ENCODE peak calls at places on chromosomes 3 and 15, in five cellular contexts. W is T-helper 2 cell; J is posterior cingulate gyrus; Z is activated T-cell treated with anti-CD3 and anti-CD28 coated beads, Interleukin-2, amount 50 U/mL, for 72 hours; N is fibroblast of lung. R is an unnamed sample.

GRCh38 chr15:93152951-93153350 is 63.9 kb upstream of the RGMA start:
- DNase-seq in N (no peak), Z (no peak), W (no peak), J (peak), R (peak)

GRCh38 chr3:141575879-141576743 is 89.3 kb downstream of the RASA2 start:
- DNase-seq in J (no peak), Z (no peak), N (peak), W (no peak), R (no peak)

GRCh38 chr15:66714543-66714981 is 12.5 kb downstream of the SMAD6 start:
- DNase-seq in J (peak), W (no peak), N (peak), Z (no peak), R (no peak)

GRCh38 chr3:127085576-127085975 is 102.7 kb downstream of the PLXNA1 start:
- DNase-seq in N (no peak), W (no peak), J (peak), Z (no peak), R (no peak)

GRCh38 chr3:179615458-179616173 is 11.0 kb downstream of the NDUFB5 start:
- DNase-seq in Z (no peak), N (peak), W (no peak), J (no peak), R (no peak)

GRCh38 chr3:171770689-171771620 is 39.3 kb downstream of the PLD1 start:
- DNase-seq in N (peak), Z (no peak), W (no peak), J (no peak), R (no peak)

GRCh38 chr3:16508591-16508995 is 4.9 kb downstream of the RFTN1 start:
- DNase-seq in Z (peak), W (no peak), J (no peak), N (peak), R (no peak)

GRCh38 chr3:43073116-43073835 is 32.6 kb downstream of the POMGNT2 start:
- DNase-seq in W (no peak), J (no peak), Z (no peak), N (no peak), R (no peak)

GRCh38 chr15:70647396-70647795 is 116.0 kb downstream of the UACA start:
- DNase-seq in N (no peak), W (no peak), J (no peak), Z (no peak), R (no peak)

GRCh38 chr3:57758686-57759085 is 2.6 kb downstream of the SLMAP start:
- DNase-seq in N (peak), Z (no peak), J (no peak), W (no peak), R (no peak)

GRCh38 chr3:71902258-71903128 is 117.5 kb upstream of the PROK2 start:
- DNase-seq in Z (no peak), J (no peak), N (no peak), W (no peak), R (no peak)

GRCh38 chr3:168096210-168096795 is 579 bp upstream of the GOLIM4 start:
- DNase-seq in N (peak), J (peak), W (no peak), Z (peak), R (peak)

GRCh38 chr15:70251246-70251990 is 153.7 kb upstream of the TLE3 start:
- DNase-seq in N (no peak), Z (no peak), W (no peak), J (peak), R (no peak)

GRCh38 chr3:188595890-188596376 is 442.0 kb downstream of the LPP start:
- DNase-seq in W (no peak), Z (no peak), J (no peak), N (peak), R (no peak)

GRCh38 chr3:182855076-182855475 is 61.8 kb downstream of the ATP11B start:
- DNase-seq in W (no peak), Z (no peak), J (no peak), N (no peak), R (no peak)

GRCh38 chr3:33592999-33593398 is 125.1 kb downstream of the CLASP2 start:
- DNase-seq in N (no peak), J (no peak), Z (no peak), W (no peak), R (no peak)

GRCh38 chr3:78260388-78260787 is 1220.5 kb downstream of the ROBO2 start:
- DNase-seq in J (no peak), N (no peak), Z (no peak), W (no peak), R (no peak)

GRCh38 chr3:196135693-196136639 is 54.1 kb upstream of the TFRC start:
- DNase-seq in N (no peak), J (peak), Z (no peak), W (no peak), R (no peak)

GRCh38 chr3:123706871-123707270 is 122.0 kb upstream of the HACD2 start:
- DNase-seq in W (no peak), Z (no peak), J (peak), N (no peak), R (no peak)

GRCh38 chr3:114442251-114442650 is 148.4 kb downstream of the TIGIT start:
- DNase-seq in Z (no peak), W (no peak), J (no peak), N (peak), R (no peak)

GRCh38 chr3:149590691-149591441 is 67.0 kb downstream of the WWTR1 start:
- DNase-seq in N (no peak), J (no peak), Z (no peak), W (no peak), R (no peak)

GRCh38 chr3:54557538-54558419 is 370.1 kb downstream of the LRTM1 start:
- DNase-seq in Z (no peak), W (no peak), J (no peak), N (no peak), R (no peak)

GRCh38 chr3:138009476-138010272 is at the start of gene CLDN18:
- DNase-seq in Z (no peak), N (no peak), W (no peak), J (peak), R (no peak)

GRCh38 chr3:154304936-154305335 is 19.4 kb downstream of the DHX36 start:
- DNase-seq in N (no peak), W (no peak), J (no peak), Z (no peak), R (no peak)

GRCh38 chr15:44706946-44707636 is 4.0 kb downstream of the PATL2 start:
- DNase-seq in Z (no peak), J (no peak), W (no peak), N (no peak), R (no peak)

GRCh38 chr15:82571722-82572222 is 31.5 kb upstream of the RPS17 start:
- DNase-seq in Z (no peak), W (no peak), J (peak), N (peak), R (peak)

GRCh38 chr3:155231792-155232191 is 61.7 kb downstream of the STRIT1 start:
- DNase-seq in N (no peak), W (no peak), Z (no peak), J (no peak), R (no peak)

GRCh38 chr3:104005815-104006214 is 1360.9 kb upstream of the ALCAM start:
- DNase-seq in Z (no peak), W (no peak), N (no peak), J (no peak), R (no peak)

GRCh38 chr15:43204016-43204901 is 16.6 kb downstream of the EPB42 start:
- DNase-seq in J (peak), N (peak), W (peak), Z (peak), R (no peak)

GRCh38 chr3:124887177-124887995 is at the start of gene ITGB5:
- DNase-seq in J (peak), N (peak), Z (peak), W (no peak), R (no peak)

GRCh38 chr3:52446631-52447511 is 2.0 kb upstream of the SEMA3G start:
- DNase-seq in N (peak), J (peak), Z (peak), W (peak), R (peak)

GRCh38 chr3:55362206-55362960 is 124.7 kb downstream of the WNT5A start:
- DNase-seq in J (no peak), W (no peak), Z (no peak), N (no peak), R (no peak)

GRCh38 chr3:122677261-122677660 is 3.4 kb upstream of the PARP14 start:
- DNase-seq in J (no peak), N (peak), W (no peak), Z (no peak), R (no peak)

GRCh38 chr15:88661766-88662556 is 23.1 kb downstream of the ISG20 start:
- DNase-seq in Z (no peak), N (peak), W (no peak), J (no peak), R (no peak)

R was measured in anterior cingulate cortex.